ENCODE peak calls at places on chromosomes 7 and 10, in six cellular contexts. P is colonic mucosa, V is fibroblast of lung, Z is endothelial cell, R is ovary, M is transverse colon. W is an unnamed sample.
A peak's percentile ranks its signal among the peaks of the same experiment; 100 is the strongest.

GRCh38 chr7:23419845-23420244 is 50.4 kb downstream of the IGF2BP3 start:
- DNase-seq in P (no peak), V (no peak), Z (no peak), R (no peak), M (no peak), W (no peak)

GRCh38 chr7:7183061-7183832 is 903 bp downstream of the C1GALT1 start:
- DNase-seq in P (peak; percentile 74), V (peak; percentile 28), Z (no peak), R (peak; percentile 47), M (peak; percentile 78), W (peak; percentile 70)

GRCh38 chr7:53800746-53801145 is 741.4 kb upstream of the VSTM2A start:
- DNase-seq in P (no peak), V (no peak), Z (no peak), R (no peak), M (no peak), W (no peak)

GRCh38 chr7:106775552-106775936 is 89.5 kb upstream of the PIK3CG start:
- DNase-seq in P (no peak), V (peak; percentile 75), Z (no peak), R (no peak), M (no peak), W (no peak)

GRCh38 chr10:80544316-80544953 is 6.7 kb downstream of the SH2D4B start:
- DNase-seq in P (no peak), V (no peak), Z (no peak), R (no peak), M (no peak), W (no peak)

GRCh38 chr10:51932530-51932929 is 233.1 kb upstream of the CSTF2T start:
- DNase-seq in P (no peak), V (no peak), Z (no peak), R (no peak), M (no peak), W (no peak)

GRCh38 chr7:80918406-80918805 is 445 bp downstream of the SEMA3C start:
- DNase-seq in P (no peak), V (no peak), Z (no peak), R (no peak), M (no peak), W (no peak)

GRCh38 chr10:46323176-46323575 is 36.4 kb downstream of the ANTXRL start:
- DNase-seq in P (no peak), V (no peak), Z (no peak), R (no peak), M (no peak), W (no peak)

GRCh38 chr7:112020800-112021199 is 185.4 kb downstream of the DOCK4 start:
- DNase-seq in P (no peak), V (no peak), Z (no peak), R (no peak), M (no peak), W (no peak)

GRCh38 chr10:100346351-100346764 is 675 bp upstream of the SCD start:
- DNase-seq in P (peak; percentile 79), V (peak; percentile 77), Z (peak; percentile 85), R (peak; percentile 83), M (peak; percentile 52), W (peak; percentile 60)

GRCh38 chr10:127117125-127117524 is 79.3 kb downstream of the INSYN2A start:
- DNase-seq in P (peak; percentile 46), V (peak; percentile 64), Z (peak; percentile 80), R (peak; percentile 69), M (peak; percentile 35), W (no peak)

DNA sequence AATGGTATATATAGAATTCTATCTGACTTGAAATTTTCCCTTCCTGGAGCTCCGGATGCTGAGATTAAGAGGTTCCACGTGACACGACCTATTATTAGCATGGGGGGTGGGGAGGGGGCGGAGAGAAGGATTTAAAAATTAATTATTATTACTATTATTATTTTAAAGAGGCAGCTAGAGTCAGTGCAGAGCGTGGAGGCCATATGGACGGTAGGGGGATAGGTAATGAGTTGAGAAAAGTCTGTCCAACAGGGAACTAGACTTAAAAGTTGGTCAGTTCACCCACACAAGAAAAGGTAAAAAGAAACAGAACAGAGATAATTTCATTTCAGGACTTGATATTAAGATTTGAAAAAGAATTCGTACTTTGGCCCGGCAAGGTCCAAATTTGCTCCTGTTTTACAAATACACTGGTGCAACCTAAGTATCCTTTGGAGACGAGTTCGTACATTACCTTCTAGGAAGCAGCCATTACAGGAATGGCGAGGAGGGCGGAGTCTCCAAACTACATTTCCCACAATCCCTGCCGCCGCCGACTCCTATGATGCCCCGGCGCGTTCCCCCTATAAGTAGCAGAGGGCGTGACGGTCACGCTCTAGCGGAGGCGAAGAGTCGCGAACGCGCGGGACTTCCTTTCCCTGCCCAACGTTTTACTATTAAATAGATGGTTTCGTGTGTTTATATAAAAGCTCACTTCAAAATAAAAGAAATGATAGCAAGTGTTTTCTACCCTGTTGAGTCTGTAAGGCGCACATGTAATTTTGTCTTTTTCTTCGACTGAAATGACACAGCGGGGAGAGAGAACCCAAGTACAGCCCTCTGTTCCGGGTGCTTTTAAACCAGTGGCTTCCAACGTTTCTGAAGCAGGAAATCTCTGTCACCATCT is at the start of gene SMIM30:
- DNase-seq in P (peak; percentile 93), V (peak; percentile 87), Z (peak; percentile 88), R (peak; percentile 86), M (peak; percentile 93), W (peak; percentile 92)
- TF ChIP-seq CTCF in P (no peak), V (no peak), Z (no peak), R (no peak), M (no peak), W (no peak)

DNA sequence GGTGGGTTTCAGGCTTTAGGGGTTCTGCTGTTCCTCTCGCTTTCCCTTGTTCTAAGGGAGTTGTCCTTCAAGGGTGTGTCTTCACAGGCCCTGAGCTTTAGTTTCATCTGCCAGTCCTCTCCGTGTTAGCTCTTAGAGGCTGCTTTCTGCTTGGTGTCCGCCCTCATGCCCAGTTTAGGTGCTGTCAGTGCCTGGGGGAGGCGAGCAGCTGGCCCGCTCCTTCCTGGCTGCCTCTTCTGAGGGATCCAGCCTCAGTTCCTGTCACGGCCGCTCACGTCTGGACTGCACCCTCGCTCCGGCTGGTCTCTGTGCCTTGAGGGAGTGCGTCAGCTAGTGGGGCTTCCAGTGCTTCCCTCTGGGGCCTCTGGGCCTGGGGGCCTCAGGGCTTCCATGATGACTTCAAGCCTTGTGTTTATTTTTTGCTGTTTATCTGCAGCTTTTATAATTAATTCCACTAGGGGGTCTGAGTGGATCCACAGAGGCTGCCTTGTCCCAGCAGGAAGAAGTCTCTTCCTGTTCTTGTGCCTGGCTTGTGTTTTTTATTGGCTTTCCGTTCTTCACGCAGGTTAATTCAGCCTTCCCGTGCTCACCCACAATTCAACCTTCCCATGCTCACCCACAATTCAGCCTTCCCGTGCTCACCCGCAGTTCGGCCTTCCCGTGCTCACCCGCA is 33.0 kb downstream of the WDR37 start:
- DNase-seq in P (no peak), V (no peak), Z (peak; percentile 12), R (no peak), M (no peak), W (no peak)
- TF ChIP-seq CTCF in P (no peak), V (no peak), Z (no peak), R (no peak), M (no peak), W (no peak)

DNA sequence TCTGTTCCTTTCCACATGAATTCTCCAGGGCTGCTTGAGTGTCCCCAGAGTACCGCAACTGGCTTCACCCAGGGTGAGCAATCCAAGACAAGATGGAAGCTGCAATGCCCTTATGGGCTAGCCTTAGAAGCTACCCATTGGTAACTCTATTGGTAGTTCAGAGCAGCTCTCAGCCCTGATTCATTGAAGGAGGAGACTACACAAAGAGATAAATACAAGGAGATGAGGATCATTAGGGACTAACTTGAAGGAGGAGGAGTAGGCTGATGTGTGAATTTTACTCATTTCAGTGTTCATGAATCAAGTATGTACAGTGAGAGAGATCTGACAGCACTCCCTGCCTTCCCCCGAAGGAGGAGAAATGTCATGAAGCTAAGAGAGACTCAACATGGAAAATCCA is 124.0 kb downstream of the REEP3 start:
- DNase-seq in P (no peak), V (no peak), Z (no peak), R (no peak), M (no peak), W (no peak)
- TF ChIP-seq CTCF in P (no peak), V (no peak), Z (no peak), R (no peak), M (no peak), W (no peak)

GRCh38 chr10:13613519-13613918 is 26.8 kb downstream of the PRPF18 start:
- DNase-seq in P (no peak), V (peak; percentile 79), Z (no peak), R (no peak), M (no peak), W (no peak)
- TF ChIP-seq CTCF in P (no peak), V (peak; percentile 53), Z (no peak), R (no peak), M (no peak), W (peak; percentile 52)